ENCODE peak calls at places on chromosome 20, in five cellular contexts. Y is psoas muscle, Z is MCF 10A, Q is fibroblast of villous mesenchyme, I is K562. F is an unnamed sample.

GRCh38 chr20:58712823-58713731 is 20.5 kb downstream of the NPEPL1 start:
- DNase-seq in Y (no peak), Z (no peak), Q (no peak), I (no peak), F (no peak)

GRCh38 chr20:10521068-10521834 is 86.1 kb downstream of the SLX4IP start:
- DNase-seq in Y (no peak), Z (peak; percentile 86), Q (peak; percentile 77), I (no peak), F (peak; percentile 78)

GRCh38 chr20:35093245-35093884 is 758 bp upstream of the TRPC4AP start:
- DNase-seq in Y (no peak), Z (peak; percentile 75), Q (peak; percentile 82), I (peak; percentile 42), F (peak; percentile 64)

GRCh38 chr20:48721324-48722001 is 106.3 kb downstream of the PREX1 start:
- DNase-seq in Y (no peak), Z (no peak), Q (no peak), I (no peak), F (no peak)

GRCh38 chr20:17229256-17229655 is 2.4 kb downstream of the PCSK2 start:
- DNase-seq in Y (no peak), Z (no peak), Q (no peak), I (no peak), F (no peak)

GRCh38 chr20:49381558-49382493 is 100.6 kb downstream of the KCNB1 start:
- DNase-seq in Y (peak; percentile 91), Z (peak; percentile 96), Q (peak; percentile 9), I (no peak), F (peak; percentile 7)

GRCh38 chr20:10476319-10476724 is 41.2 kb downstream of the SLX4IP start:
- DNase-seq in Y (no peak), Z (no peak), Q (no peak), I (peak; percentile 49), F (peak; percentile 53)

GRCh38 chr20:610130-611046 is at the start of gene TCF15:
- DNase-seq in Y (peak; percentile 73), Z (no peak), Q (peak; percentile 6), I (peak; percentile 83), F (no peak)

GRCh38 chr20:58576590-58576944 is 61.4 kb upstream of the APCDD1L start:
- DNase-seq in Y (no peak), Z (no peak), Q (no peak), I (no peak), F (no peak)

GRCh38 chr20:41331731-41332130 is 8.9 kb upstream of the LPIN3 start:
- DNase-seq in Y (no peak), Z (no peak), Q (no peak), I (no peak), F (no peak)

GRCh38 chr20:46071573-46071972 is 18.2 kb downstream of the NCOA5 start:
- DNase-seq in Y (no peak), Z (no peak), Q (no peak), I (no peak), F (no peak)

GRCh38 chr20:20480689-20481088 is 112.8 kb downstream of the INSM1 start:
- DNase-seq in Y (no peak), Z (peak; percentile 69), Q (peak; percentile 71), I (no peak), F (peak; percentile 67)

GRCh38 chr20:9149796-9150195 is 80.9 kb downstream of the PLCB4 start:
- DNase-seq in Y (no peak), Z (no peak), Q (no peak), I (no peak), F (no peak)

GRCh38 chr20:30506100-30506499 is 751.4 kb upstream of the DEFB115 start:
- DNase-seq in Y (no peak), Z (no peak), Q (no peak), I (no peak), F (no peak)

GRCh38 chr20:39309458-39309857 is 347.3 kb downstream of the DHX35 start:
- DNase-seq in Y (no peak), Z (no peak), Q (no peak), I (no peak), F (no peak)

GRCh38 chr20:9460518-9460917 is 53.9 kb upstream of the LAMP5 start:
- DNase-seq in Y (no peak), Z (peak; percentile 72), Q (no peak), I (no peak), F (peak; percentile 42)

GRCh38 chr20:645318-646106 is 7.5 kb downstream of the SRXN1 start:
- DNase-seq in Y (peak; percentile 83), Z (peak; percentile 58), Q (peak; percentile 66), I (peak; percentile 82), F (peak; percentile 33)

GRCh38 chr20:42391807-42392206 is 773.6 kb upstream of the CHD6 start:
- DNase-seq in Y (no peak), Z (no peak), Q (no peak), I (no peak), F (no peak)

GRCh38 chr20:35257175-35257909 is 20.6 kb downstream of the MMP24OS start:
- DNase-seq in Y (no peak), Z (peak; percentile 47), Q (no peak), I (no peak), F (no peak)

GRCh38 chr20:31811796-31812728 is 7.1 kb upstream of the MYLK2 start:
- DNase-seq in Y (peak; percentile 82), Z (no peak), Q (peak; percentile 93), I (peak; percentile 58), F (peak; percentile 50)

GRCh38 chr20:38392356-38392755 is 42.8 kb downstream of the SNHG17 start:
- DNase-seq in Y (no peak), Z (peak; percentile 16), Q (no peak), I (peak; percentile 24), F (no peak)

GRCh38 chr20:46349742-46350056 is 41.4 kb upstream of the CDH22 start:
- DNase-seq in Y (no peak), Z (no peak), Q (no peak), I (no peak), F (no peak)

GRCh38 chr20:635609-636338 is 17.2 kb downstream of the SRXN1 start:
- DNase-seq in Y (no peak), Z (peak; percentile 24), Q (no peak), I (no peak), F (no peak)

GRCh38 chr20:31712564-31713311 is 9.9 kb downstream of the BCL2L1 start:
- DNase-seq in Y (peak; percentile 90), Z (peak; percentile 92), Q (peak; percentile 78), I (peak; percentile 43), F (peak; percentile 49)

GRCh38 chr20:60053125-60053812 is 95.0 kb downstream of the CDH26 start:
- DNase-seq in Y (no peak), Z (no peak), Q (peak; percentile 8), I (no peak), F (no peak)

GRCh38 chr20:3021777-3022176 is 21.6 kb upstream of the GNRH2 start:
- DNase-seq in Y (no peak), Z (no peak), Q (no peak), I (no peak), F (no peak)

GRCh38 chr20:47400685-47401084 is 44.2 kb upstream of the ZMYND8 start:
- DNase-seq in Y (no peak), Z (no peak), Q (no peak), I (peak; percentile 59), F (no peak)

GRCh38 chr20:38890497-38890818 is 35.8 kb upstream of the FAM83D start:
- DNase-seq in Y (no peak), Z (no peak), Q (no peak), I (no peak), F (no peak)

GRCh38 chr20:25220021-25220730 is 24.7 kb downstream of the ENTPD6 start:
- DNase-seq in Y (no peak), Z (no peak), Q (no peak), I (peak; percentile 15), F (no peak)
- TF ChIP-seq CTCF in Y (no peak), Z (peak; percentile 25), Q (peak; percentile 33), I (peak; percentile 22), F (peak; percentile 65)

GRCh38 chr20:62141397-62142251 is 1.6 kb downstream of the PSMA7 start:
- DNase-seq in Y (no peak), Z (peak; percentile 42), Q (peak; percentile 64), I (peak; percentile 46), F (no peak)
- TF ChIP-seq CTCF in Y (no peak), Z (no peak), Q (peak; percentile 38), I (peak; percentile 50), F (peak; percentile 69)

DNA sequence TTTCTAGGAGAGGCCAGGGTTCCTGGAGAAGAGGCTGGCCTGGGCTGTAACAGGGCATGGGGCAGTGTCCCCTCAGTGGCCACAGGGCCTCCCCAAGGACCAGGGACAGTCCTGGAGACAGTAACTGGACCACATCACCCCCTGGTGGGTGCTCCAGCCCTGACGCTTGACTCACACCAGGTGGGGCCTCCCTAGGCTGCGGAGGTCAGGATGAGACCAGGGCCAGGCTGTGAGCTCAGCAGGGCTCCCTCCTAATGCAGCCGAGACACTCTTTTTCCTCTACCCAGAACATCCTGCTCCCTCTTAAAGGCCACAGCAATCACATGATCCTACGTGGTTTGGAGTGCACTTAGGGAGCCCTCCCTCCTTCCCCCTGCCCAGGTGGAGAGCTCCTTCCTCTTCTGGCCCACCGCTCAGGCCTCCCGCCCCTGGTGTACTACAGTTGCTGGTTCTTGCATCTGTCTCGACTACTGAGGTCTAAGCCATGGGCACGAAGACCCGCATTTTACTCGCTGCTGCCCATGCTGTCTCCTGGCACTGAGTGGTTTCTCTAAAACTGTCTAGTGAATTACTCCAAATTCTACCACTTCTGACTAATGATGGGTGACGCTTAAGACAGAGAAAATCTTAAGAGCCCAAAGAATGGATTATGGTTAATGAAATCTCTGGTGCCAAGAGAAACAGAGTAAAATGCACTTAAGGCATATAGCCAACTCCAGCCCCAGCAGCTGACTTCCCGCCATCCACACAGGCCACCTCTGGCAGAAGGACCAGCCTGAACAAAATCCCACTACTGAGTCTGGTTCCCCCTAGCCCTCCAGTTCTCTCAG is 166.1 kb upstream of the CST7 start:
- DNase-seq in Y (peak; percentile 14), Z (no peak), Q (no peak), I (peak; percentile 4), F (no peak)
- TF ChIP-seq CTCF in Y (no peak), Z (no peak), Q (no peak), I (peak; percentile 17), F (peak; percentile 50)

GRCh38 chr20:56174416-56174815 is 74.1 kb upstream of the MC3R start:
- DNase-seq in Y (no peak), Z (no peak), Q (no peak), I (no peak), F (no peak)

GRCh38 chr20:56175884-56176283 is 72.6 kb upstream of the MC3R start:
- DNase-seq in Y (no peak), Z (no peak), Q (no peak), I (no peak), F (no peak)

GRCh38 chr20:56166781-56167465 is 81.6 kb upstream of the MC3R start:
- DNase-seq in Y (no peak), Z (peak; percentile 23), Q (no peak), I (no peak), F (no peak)

DNA sequence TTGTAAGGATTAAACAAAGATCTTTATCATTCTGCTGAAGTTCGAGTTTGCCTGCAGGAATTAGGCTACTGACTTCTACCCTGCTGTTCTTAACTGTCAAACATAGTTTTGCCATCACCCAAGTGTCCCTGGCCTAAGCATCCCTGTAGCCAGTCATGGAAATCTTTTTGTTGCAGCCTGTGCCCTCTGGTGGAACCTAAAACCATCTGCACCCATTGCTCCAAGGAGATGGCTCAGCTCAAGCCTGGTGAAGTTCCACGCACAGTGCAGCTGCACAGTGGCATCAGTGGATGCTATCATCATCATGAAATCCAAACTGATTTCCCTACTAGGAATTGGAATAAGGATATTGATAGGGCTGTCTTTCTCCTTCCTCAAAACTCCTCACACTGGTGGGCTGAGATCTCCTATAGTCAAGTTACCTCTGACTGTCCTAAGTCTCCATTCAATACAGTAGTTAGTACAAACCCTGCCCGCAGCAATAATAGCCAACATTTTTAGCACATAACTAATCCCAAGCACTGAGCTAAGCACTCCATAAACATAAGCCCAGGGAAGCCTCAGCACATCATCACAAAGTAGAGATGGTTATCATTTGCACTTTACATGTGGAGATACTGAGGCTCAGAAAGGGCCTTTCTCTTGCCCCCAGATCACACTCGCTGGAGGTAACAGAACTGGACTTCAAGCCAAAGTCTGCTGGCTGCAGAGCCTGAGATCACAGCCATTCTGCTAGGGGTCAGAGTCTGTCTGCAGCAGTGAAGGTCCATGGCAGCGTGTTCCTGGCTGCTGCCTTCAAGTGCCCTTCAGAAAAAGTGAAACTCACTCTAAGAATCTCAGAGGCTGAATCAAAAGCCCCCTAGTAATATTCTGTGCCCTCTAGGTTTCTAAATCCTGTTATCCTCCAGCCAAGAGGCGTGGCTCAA is 77.2 kb upstream of the MC3R start:
- DNase-seq in Y (no peak), Z (peak; percentile 32), Q (peak; percentile 5), I (no peak), F (no peak)
- TF ChIP-seq CTCF in Y (peak; percentile 9), Z (peak; percentile 42), Q (peak; percentile 19), I (peak; percentile 9), F (peak; percentile 28)

F was measured in HFFc6.